ENCODE peak calls at places on chromosomes 3 and 15, in eight cellular contexts. One of them, this sample, is unnamed.

GRCh38 chr3:188185717-188186236 is 31.8 kb downstream of the LPP start:
- DNase-seq in naive thymus-derived CD4-positive, alpha-beta T cell: no peak
- DNase-seq in heart right ventricle: no peak
- DNase-seq in cardiac fibroblast: no peak
- DNase-seq in lower lobe of right lung: peak
- DNase-seq in GM06990: no peak
- DNase-seq in Karpas-422: peak
- DNase-seq in HCT116: no peak
- DNase-seq in this sample: peak

GRCh38 chr3:106294121-106294520 is 425.3 kb upstream of the CBLB start:
- DNase-seq in HCT116: no peak
- DNase-seq in Karpas-422: no peak
- DNase-seq in cardiac fibroblast: no peak
- DNase-seq in GM06990: no peak
- DNase-seq in lower lobe of right lung: no peak
- DNase-seq in heart right ventricle: no peak
- DNase-seq in naive thymus-derived CD4-positive, alpha-beta T cell: no peak
- DNase-seq in this sample: no peak

GRCh38 chr3:127732303-127732702 is 59.6 kb downstream of the ABTB1 start:
- DNase-seq in cardiac fibroblast: no peak
- DNase-seq in Karpas-422: no peak
- DNase-seq in lower lobe of right lung: no peak
- DNase-seq in HCT116: no peak
- DNase-seq in GM06990: no peak
- DNase-seq in naive thymus-derived CD4-positive, alpha-beta T cell: no peak
- DNase-seq in heart right ventricle: no peak
- DNase-seq in this sample: no peak

GRCh38 chr15:99435138-99435695 is 130.6 kb upstream of the MEF2A start:
- DNase-seq in HCT116: no peak
- DNase-seq in naive thymus-derived CD4-positive, alpha-beta T cell: no peak
- DNase-seq in Karpas-422: peak
- DNase-seq in cardiac fibroblast: no peak
- DNase-seq in heart right ventricle: no peak
- DNase-seq in GM06990: no peak
- DNase-seq in lower lobe of right lung: no peak
- DNase-seq in this sample: no peak

GRCh38 chr3:54343495-54343894 is 221.1 kb downstream of the CACNA2D3 start:
- DNase-seq in naive thymus-derived CD4-positive, alpha-beta T cell: no peak
- DNase-seq in GM06990: no peak
- DNase-seq in heart right ventricle: no peak
- DNase-seq in HCT116: no peak
- DNase-seq in Karpas-422: no peak
- DNase-seq in lower lobe of right lung: no peak
- DNase-seq in cardiac fibroblast: no peak
- DNase-seq in this sample: no peak

GRCh38 chr3:114730397-114730796 is 416.7 kb downstream of the ZBTB20 start:
- DNase-seq in cardiac fibroblast: no peak
- DNase-seq in Karpas-422: no peak
- DNase-seq in HCT116: no peak
- DNase-seq in naive thymus-derived CD4-positive, alpha-beta T cell: no peak
- DNase-seq in GM06990: no peak
- DNase-seq in heart right ventricle: no peak
- DNase-seq in lower lobe of right lung: no peak
- DNase-seq in this sample: no peak

GRCh38 chr15:90773485-90773884 is 56.3 kb downstream of the BLM start:
- DNase-seq in cardiac fibroblast: no peak
- DNase-seq in heart right ventricle: no peak
- DNase-seq in HCT116: no peak
- DNase-seq in Karpas-422: no peak
- DNase-seq in GM06990: no peak
- DNase-seq in naive thymus-derived CD4-positive, alpha-beta T cell: no peak
- DNase-seq in lower lobe of right lung: no peak
- DNase-seq in this sample: no peak

GRCh38 chr3:72380193-72380592 is 468.1 kb downstream of the SHQ1 start:
- DNase-seq in GM06990: no peak
- DNase-seq in Karpas-422: no peak
- DNase-seq in HCT116: no peak
- DNase-seq in heart right ventricle: no peak
- DNase-seq in naive thymus-derived CD4-positive, alpha-beta T cell: no peak
- DNase-seq in lower lobe of right lung: no peak
- DNase-seq in cardiac fibroblast: peak
- DNase-seq in this sample: no peak

GRCh38 chr3:78721771-78722543 is 1045.8 kb downstream of the ROBO1 start:
- DNase-seq in naive thymus-derived CD4-positive, alpha-beta T cell: no peak
- DNase-seq in GM06990: no peak
- DNase-seq in cardiac fibroblast: no peak
- DNase-seq in lower lobe of right lung: no peak
- DNase-seq in heart right ventricle: no peak
- DNase-seq in HCT116: no peak
- DNase-seq in Karpas-422: no peak
- DNase-seq in this sample: no peak

GRCh38 chr3:136659253-136659652 is 92.9 kb downstream of the STAG1 start:
- DNase-seq in naive thymus-derived CD4-positive, alpha-beta T cell: no peak
- DNase-seq in cardiac fibroblast: peak
- DNase-seq in lower lobe of right lung: no peak
- DNase-seq in heart right ventricle: no peak
- DNase-seq in GM06990: no peak
- DNase-seq in Karpas-422: peak
- DNase-seq in HCT116: no peak
- DNase-seq in this sample: no peak

GRCh38 chr3:11150256-11150655 is 4.0 kb upstream of the HRH1 start:
- DNase-seq in lower lobe of right lung: no peak
- DNase-seq in Karpas-422: no peak
- DNase-seq in heart right ventricle: no peak
- DNase-seq in GM06990: no peak
- DNase-seq in HCT116: no peak
- DNase-seq in naive thymus-derived CD4-positive, alpha-beta T cell: no peak
- DNase-seq in cardiac fibroblast: no peak
- DNase-seq in this sample: no peak

GRCh38 chr15:69532066-69532465 is 79.4 kb downstream of the RPLP1 start:
- DNase-seq in GM06990: no peak
- DNase-seq in HCT116: no peak
- DNase-seq in Karpas-422: no peak
- DNase-seq in naive thymus-derived CD4-positive, alpha-beta T cell: no peak
- DNase-seq in heart right ventricle: no peak
- DNase-seq in cardiac fibroblast: no peak
- DNase-seq in lower lobe of right lung: no peak
- DNase-seq in this sample: no peak

GRCh38 chr3:127779747-127780146 is 42.6 kb downstream of the MGLL start:
- DNase-seq in lower lobe of right lung: no peak
- DNase-seq in Karpas-422: no peak
- DNase-seq in cardiac fibroblast: peak
- DNase-seq in naive thymus-derived CD4-positive, alpha-beta T cell: no peak
- DNase-seq in HCT116: no peak
- DNase-seq in heart right ventricle: no peak
- DNase-seq in GM06990: no peak
- DNase-seq in this sample: no peak

GRCh38 chr3:158768881-158769518 is 32.9 kb upstream of the MFSD1 start:
- DNase-seq in HCT116: no peak
- DNase-seq in naive thymus-derived CD4-positive, alpha-beta T cell: no peak
- DNase-seq in cardiac fibroblast: peak
- DNase-seq in GM06990: no peak
- DNase-seq in lower lobe of right lung: no peak
- DNase-seq in heart right ventricle: no peak
- DNase-seq in Karpas-422: no peak
- DNase-seq in this sample: no peak

GRCh38 chr15:60798821-60799220 is 319.9 kb upstream of the ICE2 start:
- DNase-seq in lower lobe of right lung: no peak
- DNase-seq in heart right ventricle: no peak
- DNase-seq in Karpas-422: no peak
- DNase-seq in cardiac fibroblast: peak
- DNase-seq in naive thymus-derived CD4-positive, alpha-beta T cell: no peak
- DNase-seq in HCT116: no peak
- DNase-seq in GM06990: peak
- DNase-seq in this sample: no peak

GRCh38 chr3:48564022-48564421 is 441 bp upstream of the UCN2 start:
- DNase-seq in naive thymus-derived CD4-positive, alpha-beta T cell: no peak
- DNase-seq in cardiac fibroblast: peak
- DNase-seq in Karpas-422: no peak
- DNase-seq in GM06990: no peak
- DNase-seq in lower lobe of right lung: peak
- DNase-seq in HCT116: peak
- DNase-seq in heart right ventricle: peak
- DNase-seq in this sample: no peak

GRCh38 chr15:101429191-101429590 is 60.3 kb downstream of the PCSK6 start:
- DNase-seq in Karpas-422: no peak
- DNase-seq in cardiac fibroblast: no peak
- DNase-seq in HCT116: no peak
- DNase-seq in heart right ventricle: no peak
- DNase-seq in GM06990: no peak
- DNase-seq in lower lobe of right lung: no peak
- DNase-seq in naive thymus-derived CD4-positive, alpha-beta T cell: no peak
- DNase-seq in this sample: no peak

DNA sequence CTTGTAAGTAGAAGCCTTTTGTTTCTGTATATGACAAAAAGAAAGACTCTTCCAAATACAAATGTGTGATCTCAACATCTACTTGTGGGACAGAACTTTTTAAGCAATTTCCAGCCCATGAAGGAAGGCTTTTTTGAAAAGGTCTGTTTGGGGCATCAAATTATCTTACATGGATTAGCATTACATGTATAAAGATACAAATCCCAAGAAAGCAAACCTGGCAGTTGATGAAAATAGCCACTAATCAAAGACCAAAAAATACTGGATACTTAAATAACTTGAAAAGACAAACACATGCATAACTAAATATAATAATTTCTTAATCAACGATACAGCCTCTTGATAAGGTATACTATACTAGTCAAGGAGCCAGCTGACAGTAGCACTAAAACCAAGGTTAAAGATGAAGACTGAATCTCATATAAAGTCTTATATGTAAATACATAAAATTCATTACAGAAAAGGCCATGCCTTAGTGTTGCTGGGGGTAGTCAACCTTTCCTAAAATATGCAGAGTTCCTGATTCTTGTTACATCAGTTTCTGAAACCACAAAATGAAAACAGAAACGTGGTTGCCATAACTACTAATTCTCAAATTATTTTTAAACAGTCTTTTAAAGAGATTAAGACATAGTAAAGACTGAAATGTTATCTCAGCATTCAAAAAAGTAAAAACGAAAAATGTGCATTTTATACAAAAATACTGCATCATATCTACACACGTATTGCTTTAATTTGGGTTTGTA is 2.0 kb downstream of the ANKRD28 start:
- DNase-seq in heart right ventricle: no peak
- DNase-seq in HCT116: no peak
- DNase-seq in Karpas-422: peak
- DNase-seq in naive thymus-derived CD4-positive, alpha-beta T cell: no peak
- DNase-seq in lower lobe of right lung: no peak
- DNase-seq in cardiac fibroblast: peak
- DNase-seq in GM06990: no peak
- DNase-seq in this sample: no peak
- H3K4me3 ChIP-seq in heart right ventricle: peak
- H3K4me3 ChIP-seq in HCT116: peak
- H3K4me3 ChIP-seq in Karpas-422: peak
- H3K4me3 ChIP-seq in naive thymus-derived CD4-positive, alpha-beta T cell: no peak
- H3K4me3 ChIP-seq in lower lobe of right lung: peak
- H3K4me3 ChIP-seq in cardiac fibroblast: peak
- H3K4me3 ChIP-seq in GM06990: peak
- H3K4me3 ChIP-seq in this sample: peak

DNA sequence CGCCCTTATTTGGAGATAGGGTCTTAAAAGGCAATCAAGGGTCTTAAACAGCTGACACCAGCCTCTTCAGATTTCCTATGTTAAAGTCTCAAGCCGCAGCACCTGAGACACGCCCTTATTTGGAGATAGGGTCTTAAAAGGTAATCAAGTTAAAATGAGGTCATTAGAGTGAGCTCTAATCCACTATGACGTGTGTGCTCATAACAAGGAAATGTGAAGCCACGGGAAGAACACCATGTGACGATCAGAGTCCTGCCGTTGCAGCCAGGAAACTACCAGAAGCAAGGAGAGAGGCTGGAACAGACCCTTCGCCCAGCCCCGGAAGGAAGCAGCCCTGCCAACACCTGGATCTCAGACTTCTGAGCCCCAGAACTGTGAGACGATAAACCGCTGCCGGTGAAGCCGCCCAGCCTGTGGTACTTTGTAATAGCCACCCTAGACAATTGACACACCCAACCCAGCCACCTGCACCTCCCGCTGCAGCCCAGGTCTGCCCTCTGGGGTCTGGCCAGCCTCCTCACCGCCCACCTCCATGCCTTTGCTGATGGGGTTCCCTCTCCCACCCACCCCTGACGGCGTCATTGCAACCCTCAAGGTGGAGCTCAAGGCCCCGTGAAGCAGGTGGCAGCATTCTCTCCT is 137.9 kb downstream of the MEGF11 start:
- DNase-seq in HCT116: no peak
- DNase-seq in heart right ventricle: no peak
- DNase-seq in GM06990: no peak
- DNase-seq in cardiac fibroblast: no peak
- DNase-seq in Karpas-422: no peak
- DNase-seq in naive thymus-derived CD4-positive, alpha-beta T cell: peak
- DNase-seq in lower lobe of right lung: no peak
- DNase-seq in this sample: peak
- H3K4me3 ChIP-seq in HCT116: no peak
- H3K4me3 ChIP-seq in heart right ventricle: no peak
- H3K4me3 ChIP-seq in GM06990: no peak
- H3K4me3 ChIP-seq in cardiac fibroblast: no peak
- H3K4me3 ChIP-seq in Karpas-422: no peak
- H3K4me3 ChIP-seq in naive thymus-derived CD4-positive, alpha-beta T cell: no peak
- H3K4me3 ChIP-seq in lower lobe of right lung: no peak
- H3K4me3 ChIP-seq in this sample: peak

DNA sequence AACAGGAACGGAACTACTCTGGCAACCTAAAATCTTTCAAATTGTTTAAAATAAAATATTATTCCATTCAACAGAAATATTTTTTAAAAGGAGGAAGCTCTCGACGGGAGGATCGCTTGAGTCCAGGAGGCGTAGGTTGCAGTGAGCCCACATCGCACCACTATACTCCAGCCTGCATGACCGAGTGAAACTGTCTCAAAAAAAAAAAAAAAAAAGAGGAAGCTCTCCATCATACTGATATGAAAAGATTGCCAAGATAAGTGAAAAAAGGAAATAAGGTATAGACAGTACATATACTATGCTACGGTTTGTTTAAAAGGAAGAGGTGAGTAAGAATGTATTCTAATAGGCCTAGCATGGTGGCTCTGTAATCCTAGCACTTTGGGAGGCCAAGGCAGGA is 3.6 kb downstream of the RAD18 start:
- DNase-seq in lower lobe of right lung: no peak
- DNase-seq in Karpas-422: peak
- DNase-seq in naive thymus-derived CD4-positive, alpha-beta T cell: no peak
- DNase-seq in GM06990: no peak
- DNase-seq in cardiac fibroblast: no peak
- DNase-seq in heart right ventricle: no peak
- DNase-seq in HCT116: no peak
- DNase-seq in this sample: no peak
- H3K4me3 ChIP-seq in lower lobe of right lung: no peak
- H3K4me3 ChIP-seq in Karpas-422: peak
- H3K4me3 ChIP-seq in naive thymus-derived CD4-positive, alpha-beta T cell: no peak
- H3K4me3 ChIP-seq in GM06990: no peak
- H3K4me3 ChIP-seq in cardiac fibroblast: no peak
- H3K4me3 ChIP-seq in heart right ventricle: no peak
- H3K4me3 ChIP-seq in HCT116: no peak
- H3K4me3 ChIP-seq in this sample: no peak

DNA sequence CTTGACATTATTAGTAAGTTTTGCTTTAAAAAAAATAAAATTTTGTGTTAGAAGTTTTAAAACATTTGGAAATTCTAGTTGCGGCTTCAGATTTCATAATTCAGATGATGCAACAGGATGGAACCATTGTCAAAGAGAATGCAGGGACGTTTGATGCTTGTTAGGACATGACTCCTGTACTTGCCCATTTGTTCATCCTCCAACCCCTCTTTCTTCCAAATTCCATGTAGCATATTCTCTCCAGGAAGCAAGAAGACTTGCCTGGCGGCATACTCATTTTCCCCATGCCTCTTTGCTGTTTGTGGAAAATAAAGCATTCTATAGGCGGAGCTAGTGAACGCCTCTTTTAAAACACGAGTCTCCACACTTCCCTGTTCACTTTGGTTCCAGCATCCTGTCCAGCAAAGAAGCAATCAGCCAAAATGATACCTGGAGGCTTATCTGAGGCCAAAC is at the start of gene CSTA:
- DNase-seq in HCT116: no peak
- DNase-seq in GM06990: no peak
- DNase-seq in Karpas-422: no peak
- DNase-seq in heart right ventricle: no peak
- DNase-seq in lower lobe of right lung: no peak
- DNase-seq in naive thymus-derived CD4-positive, alpha-beta T cell: no peak
- DNase-seq in cardiac fibroblast: peak
- DNase-seq in this sample: no peak
- H3K4me3 ChIP-seq in HCT116: peak
- H3K4me3 ChIP-seq in GM06990: no peak
- H3K4me3 ChIP-seq in Karpas-422: no peak
- H3K4me3 ChIP-seq in heart right ventricle: no peak
- H3K4me3 ChIP-seq in lower lobe of right lung: peak
- H3K4me3 ChIP-seq in naive thymus-derived CD4-positive, alpha-beta T cell: no peak
- H3K4me3 ChIP-seq in cardiac fibroblast: no peak
- H3K4me3 ChIP-seq in this sample: no peak

This sample was measured in Jurkat, Clone E6-1.